ENCODE peak calls at places on chromosomes 4 and X, in seven cellular contexts. M is ovary, R is spleen, N is lower leg skin, T is heart left ventricle, W is uterus, J is body of pancreas. L is an unnamed sample.

GRCh38 chr4:73817341-73817740 is 19.1 kb upstream of the CXCL6 start:
- DNase-seq in M (no peak), R (no peak), N (no peak), T (no peak), W (no peak), J (no peak), L (no peak)

GRCh38 chrX:56978172-56978571 is 17.2 kb downstream of the SPIN3 start:
- DNase-seq in M (no peak), R (no peak), N (peak; percentile 16), T (peak; percentile 9), W (peak; percentile 22), J (peak; percentile 12), L (no peak)

GRCh38 chrX:69919749-69920148 is 130.0 kb downstream of the AWAT2 start:
- DNase-seq in M (no peak), R (no peak), N (no peak), T (no peak), W (no peak), J (no peak), L (no peak)

GRCh38 chrX:109990582-109991276 is 12.2 kb upstream of the TMEM164 start:
- DNase-seq in M (no peak), R (no peak), N (no peak), T (no peak), W (no peak), J (no peak), L (no peak)

GRCh38 chr4:108010167-108010566 is 20.5 kb downstream of the HADH start:
- DNase-seq in M (no peak), R (no peak), N (no peak), T (no peak), W (no peak), J (no peak), L (no peak)

GRCh38 chrX:29299689-29300088 is 712.4 kb downstream of the IL1RAPL1 start:
- DNase-seq in M (no peak), R (no peak), N (no peak), T (no peak), W (no peak), J (no peak), L (no peak)

GRCh38 chr4:126221262-126221661 is 906.5 kb downstream of the FAT4 start:
- DNase-seq in M (no peak), R (no peak), N (no peak), T (no peak), W (no peak), J (no peak), L (no peak)

GRCh38 chr4:110344165-110344564 is 131.8 kb upstream of the ENPEP start:
- DNase-seq in M (no peak), R (no peak), N (no peak), T (no peak), W (no peak), J (no peak), L (no peak)

GRCh38 chrX:31126205-31126604 is 54.4 kb upstream of the FTHL17 start:
- DNase-seq in M (no peak), R (no peak), N (no peak), T (no peak), W (no peak), J (no peak), L (no peak)

GRCh38 chrX:115030635-115031034 is 13.2 kb upstream of the IL13RA2 start:
- DNase-seq in M (no peak), R (no peak), N (no peak), T (peak; percentile 5), W (no peak), J (no peak), L (peak; percentile 32)

GRCh38 chrX:6954836-6955235 is 192.7 kb upstream of the STS start:
- DNase-seq in M (no peak), R (no peak), N (no peak), T (no peak), W (no peak), J (no peak), L (no peak)

GRCh38 chrX:6959006-6959405 is 188.5 kb upstream of the STS start:
- DNase-seq in M (no peak), R (no peak), N (no peak), T (no peak), W (no peak), J (no peak), L (no peak)
- H3K4me3 ChIP-seq in M (no peak overlapping the region), R (no peak overlapping the region), N (no peak overlapping the region), T (no peak overlapping the region), W (no peak overlapping the region), J (no peak overlapping the region), L (no peak overlapping the region)

GRCh38 chrX:132216806-132217202 is 2.4 kb downstream of the RAP2C start:
- DNase-seq in M (no peak), R (no peak), N (no peak), T (no peak), W (no peak), J (no peak), L (no peak)

GRCh38 chrX:132217203-132218073 is 1.8 kb downstream of the RAP2C start:
- DNase-seq in M (peak; percentile 57), R (peak; percentile 92), N (peak; percentile 68), T (peak; percentile 69), W (peak; percentile 77), J (peak; percentile 48), L (peak; percentile 50)

GRCh38 chrX:132219343-132219768 is at the start of gene RAP2C:
- DNase-seq in M (peak; percentile 65), R (peak; percentile 90), N (peak; percentile 61), T (peak; percentile 64), W (peak; percentile 82), J (peak; percentile 77), L (peak; percentile 65)

GRCh38 chrX:132216283-132216682 is 3.0 kb downstream of the RAP2C start:
- DNase-seq in M (no peak), R (no peak), N (no peak), T (no peak), W (peak; percentile 58), J (no peak), L (no peak)

GRCh38 chrX:132218100-132218807 is 993 bp downstream of the RAP2C start:
- DNase-seq in M (peak; percentile 84), R (peak; percentile 94), N (peak; percentile 64), T (peak; percentile 85), W (peak; percentile 84), J (peak; percentile 79), L (peak; percentile 68)
- TF ChIP-seq POLR2A in M (peak; percentile 29), R (no peak), N (no peak), T (no peak), W (no peak), J (peak; percentile 50), L (no peak)

GRCh38 chr4:184439856-184440592 is 34.3 kb downstream of the IRF2 start:
- DNase-seq in M (no peak), R (no peak), N (no peak), T (no peak), W (no peak), J (peak; percentile 17), L (no peak)
- H3K4me3 ChIP-seq in M (no peak overlapping the region), R (no peak overlapping the region), N (no peak overlapping the region), T (no peak overlapping the region), W (no peak overlapping the region), J (no peak overlapping the region), L (no peak overlapping the region)

GRCh38 chr4:5126857-5127256 is 75.6 kb downstream of the STK32B start:
- DNase-seq in M (no peak), R (no peak), N (no peak), T (no peak), W (no peak), J (no peak), L (no peak)

GRCh38 chr4:5125326-5125725 is 74.0 kb downstream of the STK32B start:
- DNase-seq in M (no peak), R (no peak), N (no peak), T (no peak), W (no peak), J (no peak), L (no peak)

GRCh38 chr4:5124876-5125275 is 73.6 kb downstream of the STK32B start:
- DNase-seq in M (no peak), R (no peak), N (no peak), T (no peak), W (no peak), J (no peak), L (no peak)

GRCh38 chr4:5127556-5127955 is 76.3 kb downstream of the STK32B start:
- DNase-seq in M (no peak), R (no peak), N (no peak), T (no peak), W (no peak), J (no peak), L (no peak)

DNA sequence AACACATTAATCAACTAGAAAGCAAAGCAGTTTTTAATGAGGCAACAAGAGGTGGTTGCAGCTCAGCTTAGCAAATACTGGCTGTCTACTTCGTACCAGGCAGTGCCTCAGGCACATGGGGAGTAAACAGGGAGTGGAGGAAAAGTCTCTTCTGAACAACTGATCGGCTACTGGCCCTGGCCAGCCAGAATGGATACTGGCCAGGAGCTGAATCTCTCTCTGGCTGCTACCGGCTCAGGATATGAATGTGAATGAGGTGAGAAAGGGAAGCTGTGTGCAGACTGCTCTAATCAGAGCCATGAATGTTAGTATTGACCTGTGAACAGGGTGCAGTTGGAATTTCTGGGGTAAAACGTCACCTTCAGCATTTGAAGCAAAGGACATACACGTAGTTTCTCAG is 77.3 kb downstream of the STK32B start:
- DNase-seq in M (no peak), R (no peak), N (no peak), T (no peak), W (no peak), J (no peak), L (peak; percentile 17)
- TF ChIP-seq POLR2A in M (no peak), R (no peak), N (no peak), T (no peak), W (no peak), J (no peak), L (no peak)

DNA sequence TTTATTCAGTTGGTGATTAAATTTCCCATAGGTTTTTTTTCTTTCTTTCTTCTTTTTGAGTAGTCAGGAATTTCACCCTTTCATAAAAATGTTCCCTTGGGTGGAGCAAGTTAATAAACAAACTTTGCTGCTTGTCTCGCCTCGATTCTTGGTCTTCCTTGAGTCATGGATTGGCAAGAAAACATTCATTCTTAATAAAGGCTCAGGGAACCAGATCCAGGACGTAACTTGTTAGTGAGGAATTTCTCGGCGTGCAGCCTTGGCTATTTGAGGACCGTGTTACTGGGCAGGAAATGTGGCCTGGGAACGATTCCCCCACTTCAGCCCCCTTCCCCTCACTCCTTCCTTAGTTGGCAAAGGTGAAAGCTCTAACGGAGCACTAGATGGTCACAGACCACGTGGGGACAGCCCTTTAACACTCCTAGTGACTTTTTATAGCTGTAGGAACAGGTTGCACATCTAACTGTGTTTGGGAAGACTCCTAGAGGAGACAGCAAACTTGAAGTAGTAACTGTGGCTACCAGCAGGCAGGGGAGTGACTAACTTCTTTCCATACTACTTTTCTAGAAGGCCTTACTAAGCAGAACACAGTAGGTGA is 106.8 kb downstream of the UCHL1 start:
- DNase-seq in M (no peak), R (peak; percentile 51), N (peak; percentile 61), T (peak; percentile 60), W (peak; percentile 23), J (no peak), L (no peak)
- H3K4me3 ChIP-seq in M (no peak overlapping the region), R (no peak overlapping the region), N (no peak overlapping the region), T (no peak overlapping the region), W (no peak overlapping the region), J (no peak overlapping the region), L (peak overlapping the region; percentile 90)

GRCh38 chrX:153724252-153725038 is at the start of the genes ABCD1 and BCAP31:
- DNase-seq in M (peak; percentile 89), R (peak; percentile 97), N (peak; percentile 79), T (peak; percentile 90), W (peak; percentile 88), J (peak; percentile 90), L (peak; percentile 84)
- TF ChIP-seq POLR2A in M (peak; percentile 54), R (peak; percentile 34), N (peak; percentile 17), T (no peak), W (peak; percentile 73), J (peak; percentile 76), L (peak; percentile 23)

L was measured in breast epithelium.